ENCODE peak calls at places on chromosomes 5 and 9, in four cellular contexts. X, N, E and S are unnamed samples.

GRCh38 chr5:69213513-69214215 is 21.0 kb upstream of the CDK7 start:
- DNase-seq in E (no peak), N (no peak), X (no peak), S (no peak)

GRCh38 chr9:133403766-133404439 is 13.9 kb downstream of the REXO4 start:
- DNase-seq in E (no peak), X (peak), N (peak), S (peak)

GRCh38 chr9:73219985-73220626 is 68.4 kb downstream of the ANXA1 start:
- DNase-seq in X (no peak), N (no peak), E (no peak), S (no peak)

GRCh38 chr5:134584662-134585061 is 48.0 kb downstream of the SAR1B start:
- DNase-seq in N (no peak), E (no peak), X (no peak), S (no peak)

GRCh38 chr9:126499005-126499910 is 114.5 kb upstream of the LMX1B start:
- DNase-seq in X (peak), N (peak), E (no peak), S (no peak)

GRCh38 chr5:82074968-82075367 is 103.1 kb downstream of the ATG10 start:
- DNase-seq in N (no peak), E (no peak), X (no peak), S (no peak)

GRCh38 chr5:103800728-103801127 is 238.1 kb upstream of the NUDT12 start:
- DNase-seq in N (no peak), X (no peak), E (no peak), S (no peak)

GRCh38 chr5:173581408-173582197 is 34.8 kb downstream of the BOD1 start:
- DNase-seq in N (peak), E (no peak), X (peak), S (peak)

GRCh38 chr9:96566401-96567202 is 53.0 kb downstream of the CDC14B start:
- DNase-seq in N (peak), X (peak), E (peak), S (peak)

GRCh38 chr9:98010450-98010849 is 27.3 kb downstream of the ANP32B start:
- DNase-seq in N (no peak), E (no peak), X (no peak), S (no peak)

GRCh38 chr5:133341296-133341695 is 271.0 kb downstream of the FSTL4 start:
- DNase-seq in X (no peak), E (no peak), N (no peak), S (no peak)

GRCh38 chr9:111050819-111051218 is 12.5 kb upstream of the LPAR1 start:
- DNase-seq in E (no peak), X (no peak), N (no peak), S (no peak)

GRCh38 chr9:114110180-114110579 is 11.1 kb upstream of the KIF12 start:
- DNase-seq in E (no peak), N (no peak), X (no peak), S (no peak)

GRCh38 chr9:6566409-6567139 is 79.0 kb downstream of the GLDC start:
- DNase-seq in E (no peak), N (no peak), X (no peak), S (no peak)

GRCh38 chr9:71752928-71753327 is 15.4 kb downstream of the CEMIP2 start:
- DNase-seq in X (no peak), N (no peak), E (no peak), S (no peak)

GRCh38 chr9:136021171-136021890 is 60.2 kb upstream of the UBAC1 start:
- DNase-seq in E (no peak), X (no peak), N (no peak), S (no peak)

GRCh38 chr5:93054424-93055165 is 526.4 kb downstream of the NR2F1-AS1 start:
- DNase-seq in X (no peak), E (no peak), N (no peak), S (no peak)

GRCh38 chr9:131769361-131769760 is 29.5 kb upstream of the RAPGEF1 start:
- DNase-seq in X (no peak), N (no peak), E (no peak), S (no peak)

GRCh38 chr9:14863402-14863801 is 46.8 kb downstream of the FREM1 start:
- DNase-seq in X (no peak), E (no peak), N (no peak), S (no peak)

GRCh38 chr9:129176786-129177442 is 1.1 kb downstream of the IER5L start:
- DNase-seq in E (no peak), X (no peak), N (no peak), S (peak)

GRCh38 chr5:154538492-154538891 is 60.5 kb upstream of the HAND1 start:
- DNase-seq in X (no peak), N (no peak), E (peak), S (no peak)

GRCh38 chr5:179171251-179171815 is 111.2 kb downstream of the ZNF354C start:
- DNase-seq in X (no peak), N (no peak), E (no peak), S (no peak)

GRCh38 chr9:133506653-133507038 is 18.1 kb downstream of the MYMK start:
- DNase-seq in N (no peak), E (peak), X (no peak), S (no peak)

GRCh38 chr5:131064669-131065371 is 100.2 kb downstream of the HINT1 start:
- DNase-seq in N (no peak), E (no peak), X (no peak), S (no peak)

GRCh38 chr5:131067596-131067995 is 97.5 kb downstream of the HINT1 start:
- DNase-seq in X (no peak), N (no peak), E (no peak), S (no peak)

DNA sequence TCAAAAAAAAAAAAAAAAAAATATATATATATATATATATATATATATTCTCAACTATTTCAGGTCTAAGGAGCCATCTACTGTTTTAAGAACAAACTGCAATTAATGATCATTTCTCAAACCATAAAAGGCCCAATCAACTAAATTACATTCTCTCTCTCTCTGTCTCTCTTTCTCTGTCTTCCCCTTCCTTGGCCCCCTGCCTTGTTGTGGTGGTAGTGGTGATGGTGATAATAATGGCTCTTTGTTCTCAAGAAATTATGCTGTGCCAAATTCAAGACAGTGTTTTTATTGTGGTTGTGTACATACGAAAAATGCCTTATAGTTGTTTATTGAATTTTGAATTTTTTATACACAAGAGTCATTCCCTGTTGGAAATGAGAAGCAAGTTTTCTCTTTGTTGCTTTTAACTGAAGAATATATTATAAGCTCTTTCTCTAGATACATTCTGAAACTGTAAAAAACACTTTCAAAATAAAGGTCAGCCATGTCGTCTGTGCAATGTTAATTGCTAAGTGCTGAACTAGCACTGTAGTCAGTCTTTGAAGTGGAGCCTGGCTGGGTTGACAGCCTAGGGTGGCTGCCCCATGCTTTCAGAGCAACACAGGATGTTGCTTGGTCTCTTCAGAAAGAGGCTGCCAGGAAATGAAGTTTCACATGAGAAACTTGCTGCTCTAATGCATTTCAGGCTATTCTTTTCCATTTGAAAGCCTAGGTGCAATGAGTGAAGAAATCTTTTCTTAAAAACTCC is 96.0 kb downstream of the HINT1 start:
- DNase-seq in E (no peak), X (peak), N (peak), S (peak)
- H3K27ac ChIP-seq in E (no peak), X (no peak), N (peak), S (peak)

GRCh38 chr5:170292509-170292908 is 5.1 kb downstream of the LCP2 start:
- DNase-seq in X (no peak), N (no peak), E (no peak), S (no peak)

GRCh38 chr5:170286532-170286931 is 11.0 kb downstream of the LCP2 start:
- DNase-seq in E (no peak), N (no peak), X (no peak), S (no peak)

GRCh38 chr5:170291324-170291847 is 6.2 kb downstream of the LCP2 start:
- DNase-seq in X (no peak), N (no peak), E (no peak), S (no peak)

GRCh38 chr5:170287532-170287931 is 10.0 kb downstream of the LCP2 start:
- DNase-seq in X (no peak), N (no peak), E (peak), S (no peak)

DNA sequence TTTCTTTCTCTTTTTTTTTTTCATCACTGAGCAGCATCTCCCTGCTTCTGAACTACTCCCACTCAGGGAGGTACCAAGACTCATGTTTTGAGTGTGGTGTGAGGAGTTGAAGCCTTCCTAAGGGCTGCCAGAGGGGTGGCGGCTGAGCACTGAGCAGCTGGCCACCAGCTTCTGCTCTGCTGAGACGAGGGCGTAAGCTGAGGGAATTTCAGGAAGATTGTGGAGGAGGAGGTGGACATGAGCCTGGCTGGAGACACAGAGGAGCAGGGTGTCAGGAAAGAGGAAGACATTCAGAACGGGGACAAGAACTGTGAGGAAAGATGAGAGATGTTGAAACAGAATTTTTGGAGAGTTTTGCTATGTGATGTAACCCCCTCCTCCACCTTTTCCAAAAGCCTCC is 7.8 kb downstream of the LCP2 start:
- DNase-seq in X (no peak), E (no peak), N (no peak), S (no peak)
- H3K27ac ChIP-seq in X (peak), E (peak), N (peak), S (peak)

DNA sequence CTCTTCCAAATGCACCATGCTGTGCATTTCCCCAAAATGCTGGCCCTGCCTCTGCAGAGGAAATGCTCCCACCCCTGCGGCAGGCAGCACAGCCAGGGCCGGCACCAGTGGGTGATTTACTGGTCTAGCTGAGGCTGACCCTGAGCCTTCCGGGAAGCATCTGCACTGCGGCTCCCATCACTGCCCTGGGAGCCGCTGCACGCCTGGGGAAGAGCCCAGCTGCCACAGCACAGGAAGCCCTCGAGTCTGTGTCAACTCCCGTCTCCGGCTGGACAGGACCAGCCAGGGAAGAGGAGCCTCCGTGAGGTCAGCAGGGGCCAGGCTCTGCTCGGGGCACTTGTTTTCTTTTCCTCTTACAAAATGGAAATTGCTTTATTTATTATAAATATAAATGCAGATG is 25.1 kb upstream of the EEIG1 start:
- DNase-seq in E (no peak), X (no peak), N (no peak), S (no peak)
- H3K27ac ChIP-seq in E (no peak), X (no peak), N (peak), S (no peak)

DNA sequence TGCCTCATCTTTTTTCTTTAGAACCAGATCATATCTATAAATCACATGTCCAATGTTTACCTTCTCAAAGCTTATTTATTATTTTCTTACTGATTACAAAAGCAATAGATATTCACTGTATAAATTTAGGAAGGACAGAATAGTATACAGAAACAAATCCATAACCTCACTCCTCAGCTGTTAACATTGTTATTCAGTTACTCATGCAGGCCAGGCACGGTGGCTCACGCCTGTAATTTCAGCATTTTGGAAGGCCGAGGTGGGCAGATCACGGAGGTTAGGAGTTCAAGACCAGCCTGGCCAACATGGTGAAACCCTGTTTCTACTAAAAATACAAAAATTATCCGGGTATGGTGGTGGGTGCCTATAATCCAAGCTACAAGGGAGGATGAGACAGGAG is 15.3 kb downstream of the STOM start:
- DNase-seq in E (no peak), X (no peak), N (no peak), S (no peak)
- H3K27ac ChIP-seq in E (peak), X (no peak), N (no peak), S (no peak)

DNA sequence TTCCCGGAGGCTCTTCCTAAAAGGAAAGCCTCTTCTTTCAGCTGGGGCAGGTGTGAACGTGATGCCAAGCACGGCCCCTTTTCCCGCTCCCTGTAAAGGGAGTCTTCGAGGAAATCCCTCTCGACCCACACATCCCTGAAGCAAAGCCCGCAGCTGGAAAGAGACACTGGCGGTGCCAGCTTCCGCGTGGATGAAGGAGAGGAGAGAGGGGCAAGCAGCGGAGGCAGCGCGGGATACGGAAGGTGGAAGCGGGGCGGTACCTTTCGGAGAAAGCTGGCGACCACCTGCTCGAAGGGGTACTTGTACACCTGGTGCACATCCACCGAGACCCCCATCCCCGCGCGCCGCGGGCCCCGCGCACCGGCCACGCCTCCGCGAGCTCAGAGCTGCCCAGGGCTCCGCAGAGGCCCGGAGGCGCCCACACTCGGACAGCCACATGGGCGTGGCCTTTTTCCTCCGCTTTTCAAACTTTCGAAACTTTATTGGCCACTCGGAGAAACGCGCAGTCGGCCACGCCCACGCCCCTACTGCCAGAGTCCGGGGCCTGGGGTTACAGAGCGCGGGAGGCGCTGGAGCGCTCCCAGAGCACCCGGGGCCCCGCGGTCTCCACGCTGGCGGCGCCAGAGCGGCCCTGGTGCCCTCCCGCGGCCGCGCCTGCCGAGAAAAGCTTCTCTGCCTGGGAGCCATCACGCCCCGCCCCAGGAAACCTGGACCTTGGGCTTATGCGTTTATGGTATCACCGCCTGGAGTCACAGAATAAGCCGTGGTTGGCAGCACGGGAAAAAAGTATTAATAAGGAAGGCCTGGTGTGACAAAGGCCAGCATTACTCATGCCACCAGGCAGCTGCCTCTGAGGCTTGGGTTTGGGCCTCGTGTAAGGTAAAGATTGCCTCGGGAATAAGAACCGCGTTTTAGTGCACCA is at the start of gene PRELID2:
- DNase-seq in N (peak), X (peak), E (peak), S (no peak)
- H3K27ac ChIP-seq in N (no peak), X (peak), E (peak), S (no peak)

DNA sequence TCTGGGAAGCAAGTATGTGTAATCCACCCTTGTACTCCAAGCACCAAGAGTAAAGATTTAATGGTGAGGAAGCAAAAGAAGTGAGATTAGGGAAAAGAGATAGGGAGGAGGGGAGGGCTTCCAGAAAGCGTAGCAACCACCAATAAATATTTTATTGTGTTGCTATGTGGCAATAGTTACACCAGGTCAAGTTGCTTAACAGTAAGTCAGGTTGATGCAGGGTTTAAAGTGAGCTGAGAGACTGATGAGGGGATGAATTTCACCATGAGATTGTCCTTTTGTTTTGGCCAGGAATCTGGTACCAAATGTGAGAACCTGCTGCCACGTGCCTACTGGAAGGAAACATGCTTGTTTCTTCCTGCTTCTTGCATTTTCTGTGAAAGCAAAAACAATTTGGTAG is 62.7 kb downstream of the PCSK5 start:
- DNase-seq in X (no peak), N (no peak), E (no peak), S (no peak)
- H3K27ac ChIP-seq in X (no peak), N (no peak), E (no peak), S (no peak)

GRCh38 chr9:22005083-22005699 is 3.9 kb downstream of the CDKN2B start:
- DNase-seq in X (no peak), N (no peak), E (no peak), S (peak)

GRCh38 chr9:21998026-21998425 is 3.4 kb downstream of the CDKN2B-AS1 start:
- DNase-seq in X (no peak), E (no peak), N (no peak), S (no peak)

GRCh38 chr9:22005700-22006605 is 3.2 kb downstream of the CDKN2B start:
- DNase-seq in X (no peak), E (no peak), N (no peak), S (peak)

GRCh38 chr9:21997480-21997879 is 2.9 kb downstream of the CDKN2B-AS1 start:
- DNase-seq in X (no peak), N (no peak), E (no peak), S (no peak)

GRCh38 chr9:22002038-22002437 is 7.1 kb downstream of the CDKN2B start:
- DNase-seq in X (no peak), N (no peak), E (no peak), S (no peak)
- H3K27ac ChIP-seq in X (no peak), N (no peak), E (no peak), S (peak)

GRCh38 chr5:151740958-151741373 is 17.5 kb downstream of the ATOX1 start:
- DNase-seq in X (no peak), E (no peak), N (no peak), S (no peak)

GRCh38 chr5:151740336-151740942 is 18.0 kb downstream of the ATOX1 start:
- DNase-seq in N (peak), X (peak), E (peak), S (peak)

GRCh38 chr5:151742870-151743294 is 15.5 kb downstream of the ATOX1 start:
- DNase-seq in X (no peak), E (no peak), N (no peak), S (no peak)

GRCh38 chr5:151743535-151743934 is 14.9 kb downstream of the ATOX1 start:
- DNase-seq in N (no peak), X (no peak), E (no peak), S (no peak)

DNA sequence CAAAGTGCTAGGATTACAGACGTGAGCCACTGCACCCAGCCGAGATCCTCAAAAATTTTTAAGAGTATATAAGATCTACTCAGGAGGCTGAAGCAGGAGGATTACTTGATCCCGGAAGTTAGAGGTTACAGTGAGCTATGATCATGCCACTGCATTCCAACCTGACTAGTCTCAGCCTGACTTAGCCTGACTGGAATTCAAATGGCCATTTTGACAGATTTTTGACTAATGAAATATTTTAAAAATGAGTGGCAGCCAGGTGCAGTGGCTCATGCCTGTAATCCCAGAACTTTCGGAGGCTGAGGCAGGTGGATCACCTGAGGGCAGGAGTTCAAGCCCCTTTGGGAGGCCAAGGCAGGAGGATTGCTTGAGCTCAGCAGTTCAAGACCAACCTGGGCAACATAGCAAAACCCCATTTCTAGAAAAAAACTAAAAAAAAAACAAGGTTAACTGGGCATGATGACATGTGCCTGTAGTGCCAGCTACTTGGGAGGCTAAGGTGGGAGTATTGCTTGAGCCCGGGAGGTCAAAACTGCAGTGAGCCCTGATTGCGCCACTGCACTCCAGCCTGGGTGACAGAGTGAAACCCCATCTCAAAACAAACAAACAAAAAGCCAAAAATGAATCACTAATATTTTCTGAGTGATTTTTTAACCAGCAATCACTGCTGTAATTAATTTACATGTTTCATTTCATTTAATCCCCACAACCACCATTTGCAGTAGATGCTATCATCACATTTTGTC is 16.6 kb downstream of the ATOX1 start:
- DNase-seq in X (no peak), N (no peak), E (no peak), S (no peak)
- H3K27ac ChIP-seq in X (no peak), N (no peak), E (peak), S (no peak)

GRCh38 chr5:172031894-172032461 is 25.5 kb upstream of the FBXW11 start:
- DNase-seq in E (no peak), X (no peak), N (no peak), S (no peak)
- H3K27ac ChIP-seq in E (no peak), X (no peak), N (no peak), S (no peak)